ENCODE peak calls at places on chromosomes 12 and 14, in nine cellular contexts. Z, L, C, Q, R, O, B, X and U are unnamed samples.

GRCh38 chr14:63713765-63714164 is 14.1 kb downstream of the SGPP1 start:
- DNase-seq in L (no peak), Z (no peak), Q (peak), X (no peak), B (no peak), O (no peak), R (no peak), C (no peak), U (no peak)

GRCh38 chr14:90727082-90727481 is 89.1 kb downstream of the TTC7B start:
- DNase-seq in L (no peak), Q (no peak), R (no peak), B (no peak), C (no peak), X (no peak), O (no peak), Z (no peak), U (no peak)

GRCh38 chr12:41485203-41485602 is 297.1 kb downstream of the PDZRN4 start:
- DNase-seq in C (no peak), Q (peak), L (no peak), B (no peak), Z (no peak), O (no peak), R (no peak), X (no peak), U (no peak)

GRCh38 chr14:58191763-58192596 is 8.0 kb upstream of the ACTR10 start:
- DNase-seq in B (no peak), C (no peak), R (no peak), Z (no peak), Q (no peak), L (no peak), X (no peak), O (no peak), U (no peak)

GRCh38 chr14:98227000-98227726 is 1044.8 kb downstream of the BCL11B start:
- DNase-seq in X (no peak), R (no peak), B (no peak), O (no peak), Z (no peak), Q (no peak), C (no peak), L (no peak), U (no peak)

GRCh38 chr12:11158885-11159444 is 12.0 kb upstream of the SMIM10L1 start:
- DNase-seq in R (no peak), O (no peak), X (no peak), Z (no peak), C (no peak), Q (no peak), L (no peak), B (no peak), U (no peak)

GRCh38 chr12:47767197-47767724 is 5.8 kb upstream of the SLC48A1 start:
- DNase-seq in Z (no peak), B (no peak), C (peak), O (peak), R (no peak), X (peak), L (no peak), Q (peak), U (peak)

GRCh38 chr12:55935742-55936151 is 4.8 kb downstream of the DGKA start:
- DNase-seq in R (peak), B (peak), Z (peak), O (no peak), Q (no peak), C (no peak), X (peak), L (peak), U (peak)

GRCh38 chr12:47079365-47079893 is at the start of gene PCED1B:
- DNase-seq in R (peak), Q (peak), L (peak), X (peak), B (peak), O (peak), C (peak), Z (peak), U (peak)

GRCh38 chr14:24135584-24135833 is 485 bp upstream of the PSME1 start:
- DNase-seq in R (no peak), X (no peak), Z (no peak), L (no peak), C (no peak), B (no peak), O (no peak), Q (no peak), U (no peak)

GRCh38 chr14:74401504-74402241 is 24.3 kb downstream of the SYNDIG1L start:
- DNase-seq in Q (no peak), B (peak), Z (no peak), R (no peak), O (no peak), X (no peak), C (peak), L (peak), U (peak)

GRCh38 chr12:51850081-51850932 is 1.8 kb upstream of the FIGNL2 start:
- DNase-seq in X (no peak), L (no peak), R (no peak), Z (no peak), C (no peak), Q (no peak), B (no peak), O (no peak), U (no peak)

GRCh38 chr12:115004469-115005146 is 320.6 kb upstream of the TBX3 start:
- DNase-seq in Z (no peak), C (no peak), B (no peak), Q (peak), R (no peak), X (no peak), L (no peak), O (no peak), U (no peak)

GRCh38 chr14:77338332-77338731 is 17.5 kb downstream of the GSTZ1 start:
- DNase-seq in B (no peak), L (no peak), Q (no peak), Z (no peak), X (no peak), O (no peak), R (no peak), C (no peak), U (no peak)

GRCh38 chr14:99755068-99755405 is 38.2 kb upstream of the EML1 start:
- DNase-seq in Z (no peak), C (no peak), L (peak), X (no peak), R (no peak), Q (peak), B (no peak), O (no peak), U (no peak)

GRCh38 chr12:93573552-93574223 is 1.2 kb downstream of the SOCS2 start:
- DNase-seq in L (peak), Q (peak), B (no peak), O (no peak), X (no peak), R (no peak), Z (peak), C (no peak), U (peak)

GRCh38 chr14:104710071-104710735 is 13.8 kb upstream of the ADSS1 start:
- DNase-seq in L (no peak), O (no peak), C (no peak), X (no peak), B (no peak), Q (no peak), Z (no peak), R (no peak), U (no peak)

GRCh38 chr14:99230271-99231141 is 41.5 kb downstream of the BCL11B start:
- DNase-seq in L (no peak), O (no peak), X (peak), Q (no peak), Z (no peak), B (no peak), C (no peak), R (no peak), U (no peak)

GRCh38 chr14:37709419-37710195 is 114.2 kb downstream of the TTC6 start:
- DNase-seq in L (no peak), X (no peak), B (no peak), Q (peak), R (no peak), O (no peak), C (no peak), Z (no peak), U (no peak)

GRCh38 chr12:48880647-48881046 is 15.0 kb upstream of the RND1 start:
- DNase-seq in X (no peak), C (no peak), L (no peak), R (no peak), Q (no peak), O (no peak), B (no peak), Z (no peak), U (no peak)

GRCh38 chr14:52853522-52853854 is 62.1 kb upstream of the GNPNAT1 start:
- DNase-seq in O (no peak), B (no peak), Z (no peak), X (no peak), L (no peak), C (no peak), R (no peak), Q (no peak), U (no peak)

GRCh38 chr14:52852810-52853521 is 61.6 kb upstream of the GNPNAT1 start:
- DNase-seq in Z (no peak), X (no peak), L (no peak), C (no peak), B (no peak), Q (no peak), O (no peak), R (no peak), U (no peak)

GRCh38 chr14:52860209-52860608 is 68.8 kb upstream of the GNPNAT1 start:
- DNase-seq in R (no peak), C (no peak), X (no peak), B (no peak), Q (no peak), Z (no peak), O (no peak), L (no peak), U (no peak)

GRCh38 chr14:52860910-52861309 is 69.5 kb upstream of the GNPNAT1 start:
- DNase-seq in Q (no peak), L (no peak), R (no peak), C (no peak), B (no peak), X (no peak), Z (no peak), O (no peak), U (no peak)

DNA sequence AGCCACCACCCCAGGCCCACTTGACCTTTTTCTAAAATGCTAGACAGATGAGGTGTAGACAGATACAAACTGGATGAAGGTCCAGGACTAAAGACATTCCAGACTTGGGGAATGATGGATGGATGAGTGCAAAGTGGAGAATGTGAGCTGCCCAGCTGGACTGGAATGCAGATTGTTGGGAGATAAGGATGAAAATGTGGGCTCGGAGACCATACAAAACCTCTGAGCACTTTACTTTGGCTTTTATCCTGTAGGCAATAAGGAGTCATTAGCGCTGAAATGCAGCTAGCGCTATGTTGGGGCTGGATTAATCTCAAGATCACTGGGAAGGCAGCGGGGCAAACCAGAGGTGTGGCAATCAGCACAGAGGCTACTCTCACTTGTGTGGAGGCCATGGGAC is 64.7 kb upstream of the GNPNAT1 start:
- DNase-seq in Q (no peak), B (no peak), X (no peak), L (no peak), C (no peak), O (no peak), R (no peak), Z (no peak), U (no peak)
- TF ChIP-seq CTCF in Q (no peak), B (no peak), X (no peak), L (no peak), C (no peak), O (no peak), R (no peak), Z (no peak), U (no peak)

GRCh38 chr12:128120035-128120434 is 146.9 kb upstream of the TMEM132C start:
- DNase-seq in C (no peak), Q (no peak), L (no peak), Z (no peak), O (no peak), B (no peak), R (no peak), X (no peak), U (no peak)

GRCh38 chr12:128116537-128116936 is 150.4 kb upstream of the TMEM132C start:
- DNase-seq in C (no peak), X (no peak), Z (no peak), R (no peak), B (no peak), L (no peak), O (no peak), Q (no peak), U (no peak)

GRCh38 chr12:128121424-128121823 is 145.5 kb upstream of the TMEM132C start:
- DNase-seq in X (no peak), B (no peak), Z (no peak), L (peak), C (no peak), R (no peak), Q (no peak), O (no peak), U (no peak)
- H3K4me3 ChIP-seq in X (no peak), B (no peak), Z (no peak), L (no peak), C (no peak), R (no peak), Q (no peak), O (no peak), U (no peak)

GRCh38 chr12:52906049-52906645 is 1.3 kb upstream of the KRT8 start:
- DNase-seq in R (no peak), X (no peak), L (no peak), Q (peak), Z (no peak), C (no peak), O (no peak), B (no peak), U (no peak)
- H3K27ac ChIP-seq in R (peak), X (peak), L (no peak), Q (peak), Z (no peak), C (peak), O (peak), B (no peak), U (no peak)

GRCh38 chr12:50082644-50083043 is 2.5 kb upstream of the SMARCD1 start:
- DNase-seq in C (no peak), L (no peak), Q (no peak), Z (no peak), X (no peak), O (no peak), R (no peak), B (no peak), U (no peak)
- TF ChIP-seq CTCF in C (no peak), L (no peak), Q (no peak), Z (no peak), X (no peak), O (no peak), R (no peak), B (no peak), U (no peak)

GRCh38 chr12:116137318-116137717 is 140.2 kb downstream of the MED13L start:
- DNase-seq in L (no peak), R (no peak), Q (no peak), X (no peak), Z (no peak), O (no peak), B (no peak), C (no peak), U (no peak)
- H3K4me3 ChIP-seq in L (no peak), R (no peak), Q (no peak), X (no peak), Z (no peak), O (no peak), B (no peak), C (no peak), U (no peak)